ENCODE peak calls at places on chromosomes 4 and X, in ten cellular contexts. V, H, X, G, F, C, T, J, M and Z are unnamed samples.

GRCh38 chr4:874071-874470 is 48.1 kb upstream of the CPLX1 start:
- DNase-seq in J (no peak), T (no peak), C (no peak), X (no peak), V (no peak), M (no peak), G (no peak), H (no peak), F (no peak), Z (no peak)

GRCh38 chrX:480861-481417 is 94.2 kb upstream of the PPP2R3B start:
- DNase-seq in F (no peak), H (no peak), J (no peak), V (no peak), X (no peak), T (no peak), M (no peak), G (no peak), C (no peak), Z (no peak)

GRCh38 chr4:147964519-147964918 is 232.6 kb downstream of the ARHGAP10 start:
- DNase-seq in T (no peak), H (no peak), J (no peak), M (no peak), X (no peak), V (no peak), G (no peak), C (no peak), F (no peak), Z (no peak)

GRCh38 chr4:154595807-154596206 is 5.3 kb upstream of the FGA start:
- DNase-seq in X (no peak), T (no peak), M (no peak), H (peak; percentile 61), J (no peak), G (no peak), F (no peak), V (no peak), C (peak; percentile 92), Z (peak; percentile 70)

GRCh38 chr4:113311047-113311446 is 261.6 kb downstream of the ANK2 start:
- DNase-seq in C (no peak), X (no peak), J (no peak), G (no peak), M (no peak), H (peak; percentile 90), F (no peak), T (no peak), V (no peak), Z (no peak)

GRCh38 chrX:23662187-23662586 is 5.1 kb upstream of the PRDX4 start:
- DNase-seq in J (no peak), G (no peak), C (no peak), T (no peak), F (no peak), V (no peak), X (no peak), M (no peak), H (no peak), Z (no peak)

GRCh38 chr4:132809298-132810032 is 339.6 kb upstream of the PCDH10 start:
- DNase-seq in T (peak; percentile 10), M (no peak), J (no peak), G (no peak), X (no peak), F (no peak), C (no peak), V (no peak), H (no peak), Z (no peak)

GRCh38 chrX:14398725-14399124 is 130.6 kb upstream of the GLRA2 start:
- DNase-seq in M (no peak), T (no peak), X (no peak), C (peak; percentile 3), G (peak; percentile 17), F (no peak), V (no peak), J (no peak), H (peak; percentile 93), Z (peak; percentile 4)

GRCh38 chrX:110759785-110760184 is 35.8 kb downstream of the CHRDL1 start:
- DNase-seq in V (no peak), T (no peak), F (no peak), H (peak; percentile 4), J (no peak), M (no peak), C (no peak), G (no peak), X (no peak), Z (no peak)

DNA sequence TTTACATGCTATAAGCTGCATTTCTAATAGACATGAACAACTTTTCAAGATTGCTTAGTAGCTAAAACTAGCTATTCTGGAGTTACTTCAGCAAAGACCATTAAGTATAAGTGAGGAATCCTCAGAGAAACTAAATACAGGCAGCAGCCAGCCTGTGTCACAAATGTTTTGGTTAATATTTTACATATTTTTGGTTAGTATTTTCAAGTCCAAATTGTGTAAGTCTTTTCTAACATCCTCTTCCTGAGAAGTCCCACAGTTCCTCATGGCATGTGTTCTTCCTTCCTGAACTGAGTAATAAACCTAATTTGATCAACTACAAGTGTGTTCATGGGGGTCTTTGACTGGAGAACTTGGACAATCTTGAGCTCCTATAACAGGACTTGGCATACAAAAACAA is 42.4 kb upstream of the MCF2 start:
- DNase-seq in T (no peak), C (no peak), J (no peak), H (no peak), G (no peak), V (no peak), M (no peak), F (no peak), X (no peak), Z (no peak)
- H3K4me1 ChIP-seq in T (no peaks in the 10 kb centered on the region), C (no peaks in the 10 kb centered on the region), J (no peaks in the 10 kb centered on the region), H (no peaks in the 10 kb centered on the region), G (no peaks in the 10 kb centered on the region), V (no peaks in the 10 kb centered on the region), M (no peaks in the 10 kb centered on the region), F (no peaks in the 10 kb centered on the region), X (no peaks in the 10 kb centered on the region), Z (no peaks in the 10 kb centered on the region)

DNA sequence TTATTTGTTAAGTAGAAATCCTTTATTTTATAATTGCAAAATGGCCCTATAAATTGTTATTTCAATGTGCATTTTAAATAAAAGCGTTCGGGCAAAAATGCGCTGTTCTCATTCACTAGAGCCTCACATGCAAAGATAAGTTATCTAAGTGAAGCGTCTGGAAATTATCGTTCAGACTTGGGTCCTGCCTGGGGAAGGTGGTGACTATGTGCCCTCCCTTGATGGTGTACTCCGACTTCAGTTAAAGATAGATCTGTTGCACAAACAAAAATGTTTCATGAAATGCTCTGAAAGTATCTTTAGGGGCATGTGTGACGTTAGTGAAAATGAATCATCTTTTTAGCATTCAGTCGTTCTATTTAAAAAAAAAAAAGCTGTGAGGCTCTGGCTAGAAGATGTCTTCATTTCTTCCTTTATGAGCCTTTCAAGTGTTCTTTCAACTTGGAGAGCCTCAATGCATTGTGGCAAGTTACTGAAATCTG is 82.8 kb downstream of the AFF1 start:
- DNase-seq in C (peak; percentile 68), V (no peak), H (no peak), F (no peak), J (no peak), T (no peak), G (no peak), M (no peak), X (no peak), Z (no peak)
- H3K4me1 ChIP-seq in C (peaks cover 78% of the 10 kb centered on the region), V (peaks cover 77% of the 10 kb centered on the region), H (peaks cover 10% of the 10 kb centered on the region), F (peaks cover 87% of the 10 kb centered on the region), J (no peaks in the 10 kb centered on the region), T (peaks cover 56% of the 10 kb centered on the region), G (peaks cover 52% of the 10 kb centered on the region), M (peaks cover 81% of the 10 kb centered on the region), X (peaks cover 67% of the 10 kb centered on the region), Z (peaks cover 51% of the 10 kb centered on the region)

GRCh38 chr4:165505991-165506779 is 127.4 kb downstream of the CPE start:
- DNase-seq in X (no peak), F (no peak), H (peak; percentile 52), G (no peak), C (no peak), M (no peak), J (no peak), V (no peak), T (no peak), Z (peak; percentile 14)
- H3K4me1 ChIP-seq in X (peaks cover 16% of the 10 kb centered on the region), F (peaks cover 18% of the 10 kb centered on the region), H (no peaks in the 10 kb centered on the region), G (peaks cover 23% of the 10 kb centered on the region), C (peaks cover 18% of the 10 kb centered on the region), M (no peaks in the 10 kb centered on the region), J (no peaks in the 10 kb centered on the region), V (no peaks in the 10 kb centered on the region), T (peaks cover 11% of the 10 kb centered on the region), Z (peaks cover 41% of the 10 kb centered on the region)

GRCh38 chrX:130105226-130105625 is 5.1 kb downstream of the ELF4 start:
- DNase-seq in T (no peak), F (no peak), J (no peak), C (no peak), H (no peak), V (no peak), X (no peak), G (no peak), M (no peak), Z (no peak)
- H3K4me1 ChIP-seq in T (no peaks in the 10 kb centered on the region), F (peaks cover 61% of the 10 kb centered on the region), J (no peaks in the 10 kb centered on the region), C (peaks cover 36% of the 10 kb centered on the region), H (peaks cover 3% of the 10 kb centered on the region), V (peaks cover 54% of the 10 kb centered on the region), X (peaks cover 41% of the 10 kb centered on the region), G (peaks cover 28% of the 10 kb centered on the region), M (no peaks in the 10 kb centered on the region), Z (peaks cover 7% of the 10 kb centered on the region)